ENCODE peak calls at places on chromosome 6, in four cellular contexts. M, O, U and F are unnamed samples.

GRCh38 chr6:158002951-158003853 is 21.5 kb downstream of the SYNJ2 start:
- DNase-seq in U (no peak), O (peak), M (no peak), F (no peak)

GRCh38 chr6:52672422-52673025 is 1.6 kb downstream of the TMEM14A start:
- DNase-seq in O (peak), U (no peak), M (peak), F (no peak)

GRCh38 chr6:108557494-108558371 is 3.0 kb upstream of the FOXO3 start:
- DNase-seq in O (peak), U (peak), M (no peak), F (peak)

GRCh38 chr6:34745277-34746103 is 11.8 kb upstream of the SNRPC start:
- DNase-seq in O (no peak), U (no peak), M (no peak), F (no peak)

GRCh38 chr6:31792741-31793140 is 2.8 kb downstream of the VARS1 start:
- DNase-seq in U (no peak), M (peak), O (peak), F (no peak)

GRCh38 chr6:137000825-137001224 is 43.9 kb downstream of the IL20RA start:
- DNase-seq in O (no peak), M (no peak), U (no peak), F (no peak)

GRCh38 chr6:91288741-91289140 is 701.9 kb upstream of the MAP3K7 start:
- DNase-seq in U (no peak), O (peak), M (no peak), F (no peak)

GRCh38 chr6:16471222-16471784 is 232.9 kb downstream of the GMPR start:
- DNase-seq in O (peak), U (no peak), M (no peak), F (no peak)

GRCh38 chr6:31559958-31560696 is 12.0 kb upstream of the LTA start:
- DNase-seq in U (peak), O (peak), M (no peak), F (no peak)